ENCODE peak calls at places on chromosomes 6 and 20, in ten cellular contexts. B is CD4-positive, alpha-beta T cell; W is choroid plexus epithelial cell; O is left lung; H is left ventricle myocardium inferior; N is kidney; I is esophagus squamous epithelium; V is spleen; R is AG10803; Q is HFF-Myc. C is an unnamed sample.

GRCh38 chr20:61271273-61272221 is 19.5 kb downstream of the CDH4 start:
- DNase-seq in B (no peak), W (peak), O (no peak), H (no peak), N (no peak), I (no peak), V (no peak), R (no peak), Q (no peak), C (no peak)

GRCh38 chr20:36407196-36407733 is 101.1 kb downstream of the DLGAP4 start:
- DNase-seq in B (no peak), W (peak), O (no peak), H (no peak), N (no peak), I (no peak), V (no peak), R (peak), Q (no peak), C (no peak)

GRCh38 chr6:154399097-154399496 is 42.5 kb upstream of the IPCEF1 start:
- DNase-seq in B (no peak), W (peak), O (no peak), H (no peak), N (no peak), I (no peak), V (no peak), R (peak), Q (no peak), C (no peak)

GRCh38 chr20:35436175-35436568 is 1.9 kb downstream of the GDF5 start:
- DNase-seq in B (no peak), W (no peak), O (no peak), H (no peak), N (no peak), I (no peak), V (no peak), R (no peak), Q (no peak), C (no peak)

GRCh38 chr6:11093065-11093590 is 506 bp upstream of the SMIM13 start:
- DNase-seq in B (no peak), W (peak), O (no peak), H (no peak), N (no peak), I (no peak), V (no peak), R (peak), Q (no peak), C (no peak)

GRCh38 chr6:123640567-123641187 is 3.9 kb upstream of the TRDN start:
- DNase-seq in B (no peak), W (no peak), O (no peak), H (no peak), N (no peak), I (no peak), V (no peak), R (no peak), Q (no peak), C (no peak)

GRCh38 chr6:143539106-143539505 is 27.6 kb upstream of the FUCA2 start:
- DNase-seq in B (no peak), W (no peak), O (no peak), H (no peak), N (no peak), I (no peak), V (no peak), R (no peak), Q (no peak), C (no peak)

GRCh38 chr6:11007715-11008608 is 36.1 kb downstream of the ELOVL2 start:
- DNase-seq in B (no peak), W (peak), O (no peak), H (no peak), N (no peak), I (no peak), V (no peak), R (no peak), Q (no peak), C (no peak)

GRCh38 chr20:8117636-8118413 is 14.2 kb upstream of the PLCB1 start:
- DNase-seq in B (no peak), W (no peak), O (no peak), H (no peak), N (no peak), I (no peak), V (no peak), R (peak), Q (no peak), C (no peak)

GRCh38 chr20:45817652-45818194 is 5.3 kb downstream of the UBE2C start:
- DNase-seq in B (no peak), W (peak), O (no peak), H (no peak), N (no peak), I (no peak), V (no peak), R (peak), Q (peak), C (no peak)

GRCh38 chr20:48619126-48620101 is 208.4 kb downstream of the PREX1 start:
- DNase-seq in B (no peak), W (no peak), O (no peak), H (peak), N (peak), I (no peak), V (peak), R (no peak), Q (no peak), C (peak)

GRCh38 chr6:164097557-164098398 is 683.3 kb downstream of the QKI start:
- DNase-seq in B (no peak), W (peak), O (no peak), H (no peak), N (no peak), I (no peak), V (no peak), R (peak), Q (no peak), C (no peak)

GRCh38 chr6:43608310-43608763 is 20.7 kb downstream of the GTPBP2 start:
- DNase-seq in B (peak), W (peak), O (no peak), H (peak), N (no peak), I (no peak), V (no peak), R (peak), Q (peak), C (peak)

GRCh38 chr6:158255280-158255973 is 56.8 kb upstream of the TULP4 start:
- DNase-seq in B (no peak), W (no peak), O (no peak), H (no peak), N (no peak), I (no peak), V (no peak), R (no peak), Q (no peak), C (no peak)

GRCh38 chr6:132369526-132369925 is 31.7 kb downstream of the MOXD1 start:
- DNase-seq in B (no peak), W (peak), O (no peak), H (no peak), N (no peak), I (no peak), V (no peak), R (peak), Q (no peak), C (no peak)

GRCh38 chr20:23415958-23416583 is 5.2 kb downstream of the NAPB start:
- DNase-seq in B (no peak), W (peak), O (no peak), H (no peak), N (no peak), I (no peak), V (no peak), R (peak), Q (no peak), C (no peak)

GRCh38 chr6:14226051-14226660 is 108.6 kb downstream of the CD83 start:
- DNase-seq in B (no peak), W (no peak), O (no peak), H (no peak), N (no peak), I (no peak), V (no peak), R (no peak), Q (no peak), C (no peak)

GRCh38 chr20:58833921-58834320 is 16.8 kb downstream of the GNAS-AS1 start:
- DNase-seq in B (no peak), W (peak), O (no peak), H (no peak), N (no peak), I (no peak), V (peak), R (no peak), Q (no peak), C (no peak)

GRCh38 chr6:14476793-14477531 is 359.4 kb downstream of the CD83 start:
- DNase-seq in B (no peak), W (peak), O (no peak), H (peak), N (peak), I (no peak), V (no peak), R (peak), Q (peak), C (no peak)

GRCh38 chr20:33909331-33909921 is 84.3 kb upstream of the RALY start:
- DNase-seq in B (no peak), W (peak), O (peak), H (no peak), N (no peak), I (no peak), V (no peak), R (peak), Q (peak), C (no peak)

GRCh38 chr20:50930139-50931047 is 844 bp downstream of the ADNP start:
- DNase-seq in B (peak), W (no peak), O (peak), H (no peak), N (peak), I (no peak), V (peak), R (no peak), Q (no peak), C (no peak)

GRCh38 chr20:32886652-32887051 is 27.9 kb downstream of the EFCAB8 start:
- DNase-seq in B (no peak), W (no peak), O (no peak), H (no peak), N (no peak), I (no peak), V (no peak), R (no peak), Q (no peak), C (no peak)

DNA sequence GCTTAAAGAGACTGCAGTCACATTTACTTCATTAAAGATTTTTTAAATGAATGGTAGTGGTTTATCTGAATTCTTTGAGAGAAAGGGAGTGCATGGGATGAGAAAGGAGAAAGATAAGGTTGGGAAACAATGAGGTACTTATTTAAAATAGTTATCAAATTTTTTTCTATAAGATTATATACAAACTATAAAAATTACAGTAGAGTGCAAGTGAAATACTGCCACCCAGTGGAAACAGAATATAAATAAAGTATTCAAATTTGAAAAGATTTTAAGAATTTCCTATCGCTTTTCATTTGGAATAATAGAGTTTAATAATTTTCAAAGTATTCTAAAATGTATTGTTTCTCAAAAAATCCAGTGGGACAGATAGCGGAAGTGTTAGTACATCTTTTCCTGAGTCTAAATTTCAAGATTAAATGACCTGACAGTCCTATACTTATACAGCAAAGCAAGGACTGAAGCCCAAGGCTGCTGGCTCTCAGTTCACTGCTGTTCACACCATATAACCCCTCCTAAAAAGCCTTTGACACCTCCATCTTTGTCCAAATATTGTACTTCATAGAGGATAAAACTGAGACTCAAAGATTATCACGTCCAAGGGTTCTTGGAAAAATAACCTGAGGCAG is 31.1 kb downstream of the EPM2A start:
- DNase-seq in B (no peak), W (peak), O (no peak), H (no peak), N (no peak), I (no peak), V (no peak), R (peak), Q (no peak), C (no peak)
- TF ChIP-seq CTCF in B (peak), W (peak), O (peak), H (peak), N (peak), I (peak), V (peak), R (peak), Q (peak), C (peak)

GRCh38 chr20:40471261-40471629 is 217.8 kb downstream of the MAFB start:
- DNase-seq in B (no peak), W (peak), O (no peak), H (no peak), N (no peak), I (no peak), V (no peak), R (no peak), Q (no peak), C (no peak)
- TF ChIP-seq CTCF in B (no peak), W (peak), O (no peak), H (peak), N (no peak), I (peak), V (no peak), R (no peak), Q (no peak), C (peak)

GRCh38 chr6:2355155-2355554 is 109.8 kb upstream of the GMDS start:
- DNase-seq in B (no peak), W (no peak), O (no peak), H (no peak), N (no peak), I (no peak), V (no peak), R (peak), Q (no peak), C (no peak)

GRCh38 chr6:2354138-2354491 is 108.7 kb upstream of the GMDS start:
- DNase-seq in B (no peak), W (no peak), O (no peak), H (no peak), N (no peak), I (no peak), V (no peak), R (no peak), Q (no peak), C (no peak)

GRCh38 chr6:2351807-2352431 is 106.5 kb upstream of the GMDS start:
- DNase-seq in B (no peak), W (peak), O (no peak), H (no peak), N (no peak), I (no peak), V (no peak), R (peak), Q (no peak), C (no peak)

GRCh38 chr6:2351090-2351489 is 105.7 kb upstream of the GMDS start:
- DNase-seq in B (no peak), W (no peak), O (no peak), H (no peak), N (no peak), I (no peak), V (no peak), R (no peak), Q (no peak), C (no peak)

GRCh38 chr6:2353412-2354137 is 108.2 kb upstream of the GMDS start:
- DNase-seq in B (peak), W (peak), O (no peak), H (peak), N (no peak), I (no peak), V (no peak), R (peak), Q (peak), C (no peak)
- TF ChIP-seq CTCF in B (peak), W (peak), O (peak), H (peak), N (peak), I (peak), V (peak), R (peak), Q (peak), C (peak)

GRCh38 chr6:95280690-95281273 is 296.6 kb upstream of the MANEA start:
- DNase-seq in B (no peak), W (peak), O (no peak), H (no peak), N (no peak), I (no peak), V (no peak), R (no peak), Q (no peak), C (no peak)
- TF ChIP-seq CTCF in B (no peak), W (peak), O (no peak), H (peak), N (no peak), I (no peak), V (no peak), R (no peak), Q (no peak), C (peak)

C was measured in chondrocyte.